ENCODE peak calls at places on chromosomes 4 and X, in five cellular contexts. M is mucosa of descending colon, K is dorsolateral prefrontal cortex, J is fibroblast of pulmonary artery, T is PC-9. L is an unnamed sample.

GRCh38 chr4:10761903-10762302 is 77.3 kb upstream of the CLNK start:
- DNase-seq in M (no peak), K (no peak), J (no peak), T (no peak), L (peak; percentile 28)

GRCh38 chr4:39346856-39347519 is 19.2 kb downstream of the RFC1 start:
- DNase-seq in M (no peak), K (no peak), J (no peak), T (no peak), L (no peak)

GRCh38 chr4:1549638-1550035 is 134.5 kb downstream of the FAM53A start:
- DNase-seq in M (no peak), K (no peak), J (no peak), T (no peak), L (no peak)

GRCh38 chr4:52646726-52647125 is 12.4 kb downstream of the USP46 start:
- DNase-seq in M (no peak), K (no peak), J (no peak), T (no peak), L (no peak)

GRCh38 chr4:102328045-102328444 is 17.2 kb downstream of the SLC39A8 start:
- DNase-seq in M (no peak), K (no peak), J (peak; percentile 80), T (no peak), L (peak; percentile 3)

GRCh38 chr4:152514356-152514755 is 21.5 kb downstream of the FBXW7 start:
- DNase-seq in M (no peak), K (no peak), J (no peak), T (no peak), L (no peak)

GRCh38 chr4:176360446-176360845 is 40.7 kb downstream of the SPCS3 start:
- DNase-seq in M (no peak), K (no peak), J (no peak), T (no peak), L (no peak)

GRCh38 chr4:73104695-73105094 is 35.2 kb upstream of the COX18 start:
- DNase-seq in M (no peak), K (no peak), J (no peak), T (no peak), L (no peak)

GRCh38 chr4:113394108-113394729 is 344.8 kb downstream of the ANK2 start:
- DNase-seq in M (no peak), K (no peak), J (no peak), T (no peak), L (no peak)

GRCh38 chr4:67234296-67234695 is 311.0 kb downstream of the CENPC start:
- DNase-seq in M (no peak), K (no peak), J (peak; percentile 8), T (no peak), L (peak; percentile 18)

GRCh38 chr4:185656467-185656890 is 121.2 kb upstream of the PDLIM3 start:
- DNase-seq in M (no peak), K (no peak), J (peak; percentile 74), T (no peak), L (peak; percentile 58)

GRCh38 chrX:111100191-111100590 is 4.2 kb downstream of the PAK3 start:
- DNase-seq in M (peak; percentile 31), K (no peak), J (peak; percentile 34), T (peak; percentile 13), L (peak; percentile 37)

GRCh38 chrX:43718956-43719355 is 62.9 kb downstream of the MAOA start:
- DNase-seq in M (no peak), K (no peak), J (no peak), T (no peak), L (no peak)

GRCh38 chr4:140754918-140755810 is 1.0 kb downstream of the TBC1D9 start:
- DNase-seq in M (no peak), K (no peak), J (peak; percentile 27), T (no peak), L (no peak)

GRCh38 chrX:51837926-51838325 is 55.5 kb upstream of the MAGED1 start:
- DNase-seq in M (peak; percentile 74), K (no peak), J (peak; percentile 59), T (no peak), L (peak; percentile 60)

GRCh38 chrX:148499638-148500427 is 584 bp upstream of the AFF2 start:
- DNase-seq in M (no peak), K (no peak), J (no peak), T (no peak), L (no peak)

GRCh38 chrX:148501121-148502066 is 977 bp downstream of the AFF2 start:
- DNase-seq in M (peak; percentile 1), K (no peak), J (no peak), T (no peak), L (peak; percentile 0)

GRCh38 chrX:148500428-148501120 is at the start of gene AFF2:
- DNase-seq in M (peak; percentile 18), K (peak; percentile 42), J (peak; percentile 9), T (no peak), L (peak; percentile 33)

GRCh38 chrX:148507413-148507812 is 7.0 kb downstream of the AFF2 start:
- DNase-seq in M (no peak), K (no peak), J (no peak), T (no peak), L (peak; percentile 25)

GRCh38 chrX:148504412-148504950 is 4.1 kb downstream of the AFF2 start:
- DNase-seq in M (no peak), K (no peak), J (no peak), T (no peak), L (no peak)
- H3K4me3 ChIP-seq in M (no peak overlapping the region), K (no peak overlapping the region), J (no peak overlapping the region), T (no peak overlapping the region), L (no peak overlapping the region)

DNA sequence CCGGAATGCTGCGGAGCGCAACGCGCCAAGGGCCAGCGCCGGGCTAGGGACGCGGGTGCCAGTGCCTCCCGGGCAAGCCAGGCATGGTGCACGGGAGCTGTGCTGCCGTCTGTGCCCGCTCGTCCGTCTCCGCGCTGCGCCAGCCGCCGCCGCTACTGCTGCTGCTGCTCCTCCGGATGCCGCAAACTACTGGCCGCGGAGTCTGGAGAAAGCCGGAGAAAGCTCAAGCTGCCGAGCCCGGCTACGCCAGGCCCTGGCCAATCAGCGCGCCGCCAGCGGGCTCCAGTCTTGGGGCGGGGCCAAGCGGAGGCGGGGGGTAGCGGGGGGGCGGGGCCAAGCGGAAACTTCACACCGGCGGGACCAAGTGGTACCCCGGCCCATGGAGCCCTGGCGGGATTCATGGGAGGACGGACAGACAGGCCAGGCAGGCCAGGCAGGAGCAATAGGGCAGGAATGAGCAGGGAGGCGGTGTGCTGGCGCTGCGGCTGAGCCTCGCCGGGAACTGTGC is at the start of gene PCDH19:
- DNase-seq in M (peak; percentile 47), K (peak; percentile 59), J (peak; percentile 62), T (no peak), L (peak; percentile 46)
- H3K4me3 ChIP-seq in M (no peak within 1 kb of the TSS), K (peak within 1 kb of the TSS; percentile 53), J (peak within 1 kb of the TSS; percentile 43), T (no peak within 1 kb of the TSS), L (peak within 1 kb of the TSS; percentile 48)

GRCh38 chrX:23773601-23774175 is 9.3 kb upstream of the SAT1 start:
- DNase-seq in M (no peak), K (no peak), J (no peak), T (no peak), L (no peak)
- H3K4me3 ChIP-seq in M (no peak overlapping the region), K (no peak overlapping the region), J (no peak overlapping the region), T (no peak overlapping the region), L (no peak overlapping the region)

GRCh38 chr4:41880840-41881831 is 54.1 kb upstream of the TMEM33 start:
- DNase-seq in M (no peak), K (no peak), J (peak; percentile 2), T (no peak), L (no peak)
- H3K4me3 ChIP-seq in M (no peak overlapping the region), K (peak overlapping the region; percentile 33), J (no peak overlapping the region), T (no peak overlapping the region), L (peak overlapping the region; percentile 22)

DNA sequence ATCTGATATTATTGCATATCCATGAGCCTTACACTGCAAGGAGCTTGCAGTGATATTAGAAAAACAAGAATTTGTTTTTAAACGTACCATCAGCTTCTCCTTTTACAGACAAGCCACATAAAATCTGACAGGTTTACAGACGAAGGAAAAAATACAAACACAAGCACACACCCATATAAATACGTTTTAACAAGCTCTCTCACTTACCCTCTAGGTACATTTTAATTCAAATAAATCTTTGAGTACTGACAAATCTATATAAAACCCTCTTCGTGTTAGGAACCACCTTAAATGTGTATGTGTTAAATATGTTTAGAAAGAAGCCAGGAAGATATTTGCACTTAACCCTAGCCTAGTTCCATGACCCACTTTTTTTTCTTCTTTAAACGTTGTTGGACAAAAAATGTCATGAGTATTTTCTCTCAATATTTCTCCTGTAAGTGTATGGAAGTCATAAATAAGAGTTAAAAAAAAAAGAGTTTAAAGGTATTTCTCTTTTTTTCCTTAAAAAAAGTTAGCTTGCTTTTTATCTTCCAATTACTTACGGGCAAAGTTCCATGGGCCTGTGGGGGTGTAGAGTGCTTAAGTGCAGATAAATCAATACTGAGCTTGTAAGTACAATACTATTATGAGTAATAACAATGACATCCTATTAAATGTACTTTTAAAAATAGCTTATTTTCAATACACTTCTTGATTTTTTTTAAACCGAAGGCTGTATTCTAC is 1.5 kb downstream of the ARAP2 start:
- DNase-seq in M (peak; percentile 45), K (no peak), J (no peak), T (no peak), L (no peak)
- H3K4me3 ChIP-seq in M (no peak overlapping the region), K (peak overlapping the region; percentile 68), J (no peak overlapping the region), T (peak overlapping the region; percentile 75), L (no peak overlapping the region)

GRCh38 chr4:70706516-70706915 is 15.2 kb upstream of the RUFY3 start:
- DNase-seq in M (no peak), K (no peak), J (no peak), T (no peak), L (no peak)
- H3K4me3 ChIP-seq in M (no peak overlapping the region), K (peak overlapping the region; percentile 73), J (peak overlapping the region; percentile 76), T (peak overlapping the region; percentile 87), L (peak overlapping the region; percentile 77)

DNA sequence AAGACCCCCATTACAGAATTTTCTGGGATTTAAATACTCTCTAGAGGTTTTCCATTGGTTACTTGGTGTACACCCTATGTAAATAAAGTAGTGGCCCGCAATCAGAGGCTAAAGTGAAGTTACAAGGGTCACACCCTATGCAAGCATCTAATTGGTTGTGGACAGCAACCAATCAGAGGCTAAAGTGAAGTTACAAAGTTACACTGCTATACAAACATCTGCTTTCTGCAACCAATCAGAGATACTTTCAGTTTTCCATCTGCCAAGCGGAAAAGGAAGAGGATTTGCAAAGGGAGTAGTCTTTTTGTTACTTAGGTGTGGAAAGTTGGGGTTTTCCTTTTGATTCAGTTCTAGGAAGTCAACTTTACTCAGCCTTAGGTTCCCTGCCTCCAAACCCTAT is 2.0 kb upstream of the ATRX start:
- DNase-seq in M (peak; percentile 50), K (no peak), J (no peak), T (no peak), L (peak; percentile 52)
- H3K4me3 ChIP-seq in M (no peak overlapping the region), K (peak overlapping the region; percentile 13), J (no peak overlapping the region), T (no peak overlapping the region), L (peak overlapping the region; percentile 30)

GRCh38 chrX:153829799-153830631 is at the start of gene PDZD4:
- DNase-seq in M (no peak), K (no peak), J (no peak), T (no peak), L (no peak)
- H3K4me3 ChIP-seq in M (no peak within 1 kb of the TSS), K (peak within 1 kb of the TSS; percentile 55), J (no peak within 1 kb of the TSS), T (no peak within 1 kb of the TSS), L (no peak within 1 kb of the TSS)

DNA sequence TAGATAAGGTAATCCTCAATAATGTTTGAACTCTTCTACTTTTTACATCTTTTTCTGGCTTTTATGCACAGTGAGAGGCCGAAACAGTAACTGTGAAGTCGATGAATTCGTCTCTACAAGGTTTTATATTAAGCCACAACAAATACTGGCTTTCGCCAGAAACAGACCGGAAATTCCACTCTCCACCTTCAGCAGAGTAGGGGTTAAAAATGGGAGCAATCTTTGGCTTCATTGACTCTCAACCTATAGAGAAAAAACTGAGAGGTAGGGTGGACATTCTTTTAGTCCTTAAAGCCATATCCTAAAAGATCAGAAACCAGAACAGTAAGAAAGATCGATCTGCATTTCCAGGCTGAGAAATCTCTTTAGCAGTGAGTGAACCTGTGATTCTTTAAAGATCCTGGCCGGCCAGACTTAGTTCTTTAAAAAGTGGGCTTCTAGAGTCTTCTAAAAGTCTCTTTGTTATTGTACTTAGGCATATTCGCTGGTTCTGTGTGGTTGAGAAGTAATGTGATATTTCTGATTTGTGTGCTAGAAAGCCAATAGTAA is 1.9 kb downstream of the HSPA4L start:
- DNase-seq in M (no peak), K (no peak), J (no peak), T (no peak), L (no peak)
- H3K4me3 ChIP-seq in M (no peak overlapping the region), K (peak overlapping the region; percentile 86), J (no peak overlapping the region), T (peak overlapping the region; percentile 84), L (no peak overlapping the region)

L was measured in AG10803.